ENCODE peak calls at places on chromosomes 2 and 18, in nine cellular contexts. A, K, T, Z, Y, P, B, N and F are unnamed samples.

GRCh38 chr18:45481846-45482245 is 133.4 kb upstream of the SLC14A2 start:
- DNase-seq in K (no peak), N (no peak), Z (no peak), P (no peak), Y (peak), B (no peak), T (no peak), A (no peak), F (no peak)

GRCh38 chr2:186308347-186308746 is 177.7 kb upstream of the ZC3H15 start:
- DNase-seq in T (no peak), A (peak), Y (peak), N (no peak), K (no peak), P (no peak), Z (no peak), B (no peak), F (no peak)

GRCh38 chr2:172253190-172254052 is 150.7 kb upstream of the DLX2 start:
- DNase-seq in Z (no peak), Y (peak), T (no peak), P (peak), N (peak), B (no peak), A (peak), K (peak), F (peak)

GRCh38 chr2:136247204-136247990 is 129.4 kb upstream of the CXCR4 start:
- DNase-seq in A (no peak), Z (no peak), T (no peak), K (no peak), B (no peak), Y (peak), N (no peak), P (peak), F (no peak)

GRCh38 chr2:39243469-39244123 is at the start of gene CDKL4:
- DNase-seq in P (peak), Z (no peak), T (no peak), K (peak), Y (peak), N (no peak), A (peak), B (peak), F (no peak)

GRCh38 chr2:197096649-197097048 is 170.1 kb upstream of the PGAP1 start:
- DNase-seq in A (no peak), P (no peak), B (no peak), Z (no peak), T (no peak), Y (no peak), N (no peak), K (no peak), F (no peak)

GRCh38 chr2:7627587-7627986 is 710.4 kb downstream of the RNF144A start:
- DNase-seq in Z (no peak), N (no peak), Y (no peak), K (no peak), A (peak), B (no peak), T (no peak), P (no peak), F (no peak)

GRCh38 chr18:995641-996040 is 91.0 kb downstream of the ADCYAP1 start:
- DNase-seq in K (no peak), P (no peak), N (no peak), T (no peak), Z (no peak), A (no peak), B (no peak), Y (peak), F (no peak)

GRCh38 chr2:189293164-189293563 is 113.6 kb upstream of the COL5A2 start:
- DNase-seq in Y (peak), B (no peak), N (no peak), A (peak), K (no peak), P (no peak), T (no peak), Z (no peak), F (no peak)

GRCh38 chr2:43826305-43827250 is 12.1 kb downstream of the ABCG5 start:
- DNase-seq in N (no peak), T (no peak), Z (no peak), P (no peak), Y (no peak), B (no peak), A (no peak), K (no peak), F (no peak)

GRCh38 chr18:31429623-31430022 is 17.9 kb upstream of the DSG3 start:
- DNase-seq in T (no peak), P (no peak), A (no peak), B (no peak), K (no peak), N (no peak), Z (no peak), Y (no peak), F (peak)

GRCh38 chr2:66537001-66537400 is 102.1 kb downstream of the MEIS1 start:
- DNase-seq in P (no peak), B (no peak), N (no peak), Y (no peak), T (no peak), Z (no peak), A (peak), K (no peak), F (no peak)

GRCh38 chr2:151363709-151364108 is 6.3 kb downstream of the TNFAIP6 start:
- DNase-seq in K (no peak), N (no peak), Z (peak), A (peak), T (peak), Y (peak), B (no peak), P (no peak), F (no peak)

GRCh38 chr2:160652236-160652635 is 158.6 kb upstream of the RBMS1 start:
- DNase-seq in B (peak), Z (no peak), T (no peak), Y (peak), N (no peak), K (peak), P (peak), A (peak), F (no peak)

GRCh38 chr2:24007693-24008092 is 2.2 kb upstream of the MFSD2B start:
- DNase-seq in T (no peak), N (no peak), Z (no peak), B (no peak), Y (no peak), K (no peak), P (no peak), A (no peak), F (no peak)

GRCh38 chr2:86185517-86186212 is 9.6 kb downstream of the IMMT start:
- DNase-seq in Y (no peak), T (no peak), P (no peak), K (peak), B (no peak), Z (peak), N (no peak), A (no peak), F (no peak)

GRCh38 chr18:56321470-56321869 is 316.9 kb downstream of the TXNL1 start:
- DNase-seq in T (no peak), K (no peak), Z (no peak), A (no peak), Y (peak), P (no peak), B (no peak), N (no peak), F (no peak)

GRCh38 chr18:73264562-73264921 is 396.8 kb upstream of the NETO1 start:
- DNase-seq in Z (no peak), T (no peak), A (no peak), P (no peak), B (no peak), K (no peak), Y (no peak), N (no peak), F (peak)

GRCh38 chr2:8575011-8575750 is 106.7 kb upstream of the ID2 start:
- DNase-seq in Z (no peak), K (peak), Y (no peak), P (peak), N (no peak), B (peak), T (no peak), A (no peak), F (no peak)

GRCh38 chr2:133458280-133458679 is 110.0 kb downstream of the NCKAP5 start:
- DNase-seq in K (no peak), B (no peak), P (no peak), N (no peak), T (no peak), A (peak), Z (no peak), Y (peak), F (no peak)

GRCh38 chr2:28172114-28172898 is 220.4 kb upstream of the FOSL2 start:
- DNase-seq in N (no peak), A (peak), P (no peak), T (no peak), K (no peak), B (no peak), Z (no peak), Y (peak), F (no peak)

GRCh38 chr2:74513605-74514367 is 464 bp upstream of the TLX2 start:
- DNase-seq in Z (no peak), Y (no peak), A (peak), T (no peak), P (no peak), N (peak), K (peak), B (no peak), F (no peak)